ENCODE peak calls at places on chromosome 16, in nine cellular contexts. V is HCT116, A is pancreas, L is upper lobe of right lung, X is ascending aorta, G is Panc1, D is progenitor cell of endocrine pancreas, P is lower leg skin, N is left ventricle myocardium inferior. J is an unnamed sample.

GRCh38 chr16:2250652-2251280 is 621 bp downstream of the ECI1 start:
- DNase-seq in V (no peak), G (no peak), P (no peak), N (no peak), D (no peak), A (no peak), X (no peak), L (no peak), J (no peak)

GRCh38 chr16:68499011-68499410 is 40.1 kb upstream of the ZFP90 start:
- DNase-seq in P (no peak), A (no peak), V (no peak), L (no peak), N (no peak), D (no peak), X (no peak), G (no peak), J (no peak)

GRCh38 chr16:19884611-19885455 is at the start of gene GPRC5B:
- DNase-seq in X (no peak), P (peak), A (peak), L (peak), N (peak), V (no peak), D (peak), G (no peak), J (peak)

GRCh38 chr16:64116151-64116550 is 1005.7 kb downstream of the CDH11 start:
- DNase-seq in L (no peak), V (no peak), D (no peak), P (no peak), G (no peak), N (no peak), X (no peak), A (no peak), J (no peak)

GRCh38 chr16:57186630-57187507 is 740 bp downstream of the RSPRY1 start:
- DNase-seq in A (peak), D (no peak), P (no peak), G (no peak), N (no peak), L (no peak), V (no peak), X (no peak), J (no peak)

GRCh38 chr16:1152123-1152638 is 725 bp upstream of the CACNA1H start:
- DNase-seq in P (no peak), A (no peak), X (no peak), G (no peak), L (no peak), D (no peak), N (no peak), V (no peak), J (no peak)

GRCh38 chr16:10103700-10104099 is 78.5 kb downstream of the GRIN2A start:
- DNase-seq in L (no peak), D (no peak), X (no peak), P (no peak), V (no peak), A (no peak), N (no peak), G (no peak), J (no peak)

GRCh38 chr16:23152386-23153178 is 3.3 kb upstream of the USP31 start:
- DNase-seq in D (no peak), V (no peak), A (no peak), N (no peak), P (no peak), G (no peak), X (no peak), L (no peak), J (no peak)

GRCh38 chr16:84084570-84085270 is 32.0 kb downstream of the MBTPS1 start:
- DNase-seq in N (peak), X (no peak), G (peak), V (peak), P (peak), D (peak), A (peak), L (peak), J (peak)

GRCh38 chr16:86198201-86199118 is 299.5 kb downstream of the IRF8 start:
- DNase-seq in X (no peak), N (no peak), G (no peak), P (peak), L (no peak), V (no peak), D (no peak), A (no peak), J (no peak)

GRCh38 chr16:90026135-90026534 is 6.9 kb upstream of the DBNDD1 start:
- DNase-seq in G (no peak), A (no peak), V (no peak), L (no peak), N (no peak), D (no peak), P (no peak), X (no peak), J (no peak)
- TF ChIP-seq CTCF in G (no peak), A (no peak), V (no peak), L (no peak), N (no peak), D (no peak), P (no peak), X (no peak), J (no peak)

DNA sequence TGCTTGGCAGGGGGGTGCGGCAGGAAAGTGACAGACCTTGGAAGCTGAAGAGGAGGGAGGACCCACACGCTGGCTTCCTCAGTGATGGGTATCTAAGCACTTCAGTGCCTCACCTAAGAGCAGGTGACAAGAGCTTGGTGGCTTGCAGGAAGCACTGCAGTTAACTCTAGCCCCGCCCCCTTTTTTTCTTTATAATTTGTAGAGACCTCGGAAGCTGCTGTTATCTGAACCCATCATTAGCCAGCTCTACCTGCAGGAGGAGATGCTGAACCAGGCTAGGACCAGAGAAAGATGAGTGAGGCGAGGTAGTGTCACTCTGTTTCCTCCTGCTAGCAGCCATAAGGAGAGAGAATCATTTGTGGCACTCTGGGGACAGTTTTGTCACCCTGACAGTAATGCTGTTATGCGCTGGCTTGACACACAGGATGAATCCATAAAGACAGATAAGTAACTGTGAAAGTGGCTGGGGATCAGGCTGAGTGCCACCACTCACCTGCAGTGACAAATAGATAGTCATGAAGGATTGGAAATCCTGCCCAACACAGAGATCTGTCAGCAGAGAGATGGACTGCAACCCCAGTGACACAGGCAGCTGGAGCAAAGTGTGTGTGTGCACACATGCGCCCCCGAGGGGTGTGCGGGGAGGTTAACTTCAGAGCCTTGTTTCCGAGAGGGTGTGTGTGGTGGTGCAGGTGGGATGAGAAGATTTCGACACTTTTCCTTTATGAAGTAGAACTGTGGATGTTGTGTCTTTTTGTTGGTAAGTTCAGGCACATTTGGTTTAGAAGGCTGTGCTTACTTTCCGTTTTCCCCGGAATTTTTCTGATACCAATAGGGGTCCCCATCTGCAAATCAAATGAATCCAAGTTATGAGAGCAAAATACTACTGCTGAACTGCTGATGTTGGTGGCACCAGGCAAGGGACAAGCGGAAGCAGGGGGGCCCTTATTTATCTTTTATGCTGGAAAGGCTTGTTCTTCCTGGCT is 223.9 kb downstream of the IRX3 start:
- DNase-seq in V (no peak), D (no peak), P (no peak), A (no peak), G (no peak), X (no peak), N (no peak), L (no peak), J (no peak)
- TF ChIP-seq CTCF in V (no peak), D (no peak), P (no peak), A (no peak), G (peak), X (no peak), N (no peak), L (no peak), J (no peak)

DNA sequence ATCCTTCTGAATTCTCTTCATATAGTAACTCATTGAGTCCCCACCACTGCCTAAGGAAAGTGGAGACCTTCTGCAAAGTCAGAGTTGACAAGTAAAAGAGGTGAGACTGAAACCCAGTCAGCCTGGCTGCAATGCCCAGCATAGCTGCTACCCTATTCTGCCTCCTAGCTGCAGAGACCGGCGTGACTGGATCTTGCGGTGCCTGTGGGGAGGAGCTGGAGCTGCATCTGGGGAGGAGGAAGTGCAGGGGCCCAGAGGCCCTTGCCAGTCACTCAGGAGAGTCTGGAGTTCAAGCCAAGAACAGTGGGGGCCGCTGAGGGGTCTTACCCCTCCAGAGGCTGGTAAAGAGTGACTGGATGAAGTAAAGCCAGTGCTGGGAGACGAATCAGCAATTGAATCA is 35.0 kb upstream of the ZNF423 start:
- DNase-seq in D (no peak), A (no peak), L (no peak), V (no peak), N (no peak), X (no peak), P (no peak), G (no peak), J (no peak)
- TF ChIP-seq CTCF in D (peak), A (no peak), L (no peak), V (no peak), N (peak), X (no peak), P (no peak), G (no peak), J (no peak)

GRCh38 chr16:88685156-88686061 is 898 bp downstream of the SNAI3 start:
- DNase-seq in G (no peak), P (peak), X (no peak), L (peak), D (no peak), V (no peak), N (no peak), A (no peak), J (peak)
- TF ChIP-seq CTCF in G (peak), P (no peak), X (peak), L (peak), D (peak), V (no peak), N (peak), A (peak), J (peak)

GRCh38 chr16:49183911-49184310 is 97.7 kb downstream of the CBLN1 start:
- DNase-seq in X (no peak), D (peak), V (peak), A (no peak), N (no peak), G (no peak), P (no peak), L (no peak), J (peak)
- TF ChIP-seq CTCF in X (no peak), D (peak), V (peak), A (no peak), N (peak), G (peak), P (no peak), L (no peak), J (no peak)

GRCh38 chr16:54936979-54937672 is 6.5 kb downstream of the IRX5 start:
- DNase-seq in X (no peak), G (no peak), P (peak), V (no peak), N (no peak), D (peak), A (no peak), L (peak), J (no peak)
- TF ChIP-seq CTCF in X (peak), G (peak), P (no peak), V (peak), N (peak), D (peak), A (no peak), L (peak), J (no peak)

GRCh38 chr16:27452569-27453475 is 50.8 kb downstream of the IL21R start:
- DNase-seq in P (no peak), X (no peak), G (no peak), N (no peak), A (no peak), D (no peak), V (no peak), L (no peak), J (no peak)
- TF ChIP-seq CTCF in P (no peak), X (no peak), G (no peak), N (no peak), A (no peak), D (no peak), V (no peak), L (no peak), J (no peak)